ENCODE peak calls at places on chromosome 20, in nine cellular contexts. N is adrenal gland, G is astrocyte of the spinal cord, Z is nephron progenitor cell, B is A673, E is body of pancreas, L is fibroblast of mammary gland, H is AG10803, J is H9. U is an unnamed sample.
A peak's percentile ranks its signal among the peaks of the same experiment; 100 is the strongest.

GRCh38 chr20:145877-146276 is 3.5 kb downstream of the DEFB126 start:
- DNase-seq in N (no peak), G (no peak), Z (no peak), B (no peak), E (no peak), L (no peak), H (no peak), J (no peak), U (no peak)

GRCh38 chr20:18001131-18001921 is 32.5 kb downstream of the MGME1 start:
- DNase-seq in N (peak; percentile 88), G (peak; percentile 79), Z (no peak), B (no peak), E (peak; percentile 60), L (peak; percentile 97), H (peak; percentile 90), J (no peak), U (peak; percentile 0)

GRCh38 chr20:45017859-45018258 is 51.5 kb downstream of the STK4 start:
- DNase-seq in N (no peak), G (peak; percentile 62), Z (no peak), B (no peak), E (no peak), L (no peak), H (peak; percentile 87), J (no peak), U (no peak)

GRCh38 chr20:54681869-54682268 is 206.5 kb downstream of the DOK5 start:
- DNase-seq in N (no peak), G (no peak), Z (no peak), B (no peak), E (no peak), L (no peak), H (no peak), J (no peak), U (no peak)

GRCh38 chr20:62258499-62259293 is 20.4 kb downstream of the OSBPL2 start:
- DNase-seq in N (peak; percentile 76), G (peak; percentile 74), Z (no peak), B (no peak), E (no peak), L (peak; percentile 87), H (peak; percentile 84), J (no peak), U (no peak)

GRCh38 chr20:45963059-45964011 is 8.7 kb downstream of the ZNF335 start:
- DNase-seq in N (peak; percentile 27), G (peak; percentile 45), Z (no peak), B (peak; percentile 54), E (peak; percentile 47), L (peak; percentile 59), H (peak; percentile 34), J (peak; percentile 41), U (peak; percentile 34)

GRCh38 chr20:58945967-58946631 is 35.0 kb upstream of the NELFCD start:
- DNase-seq in N (no peak), G (no peak), Z (no peak), B (no peak), E (no peak), L (no peak), H (no peak), J (no peak), U (no peak)

GRCh38 chr20:46232575-46232974 is 75.7 kb downstream of the CDH22 start:
- DNase-seq in N (no peak), G (no peak), Z (no peak), B (no peak), E (no peak), L (no peak), H (no peak), J (no peak), U (no peak)

GRCh38 chr20:64063389-64064144 is 569 bp downstream of the TCEA2 start:
- DNase-seq in N (peak; percentile 55), G (no peak), Z (peak; percentile 67), B (peak; percentile 52), E (no peak), L (no peak), H (no peak), J (no peak), U (peak; percentile 56)

GRCh38 chr20:47950103-47950502 is 164.8 kb upstream of the SULF2 start:
- DNase-seq in N (peak; percentile 48), G (no peak), Z (no peak), B (peak; percentile 63), E (peak; percentile 36), L (peak; percentile 46), H (peak; percentile 48), J (no peak), U (peak; percentile 80)
- TF ChIP-seq CTCF in N (no peak), G (no peak), Z (no peak), B (no peak), E (no peak), L (no peak), H (no peak), J (no peak), U (no peak)

DNA sequence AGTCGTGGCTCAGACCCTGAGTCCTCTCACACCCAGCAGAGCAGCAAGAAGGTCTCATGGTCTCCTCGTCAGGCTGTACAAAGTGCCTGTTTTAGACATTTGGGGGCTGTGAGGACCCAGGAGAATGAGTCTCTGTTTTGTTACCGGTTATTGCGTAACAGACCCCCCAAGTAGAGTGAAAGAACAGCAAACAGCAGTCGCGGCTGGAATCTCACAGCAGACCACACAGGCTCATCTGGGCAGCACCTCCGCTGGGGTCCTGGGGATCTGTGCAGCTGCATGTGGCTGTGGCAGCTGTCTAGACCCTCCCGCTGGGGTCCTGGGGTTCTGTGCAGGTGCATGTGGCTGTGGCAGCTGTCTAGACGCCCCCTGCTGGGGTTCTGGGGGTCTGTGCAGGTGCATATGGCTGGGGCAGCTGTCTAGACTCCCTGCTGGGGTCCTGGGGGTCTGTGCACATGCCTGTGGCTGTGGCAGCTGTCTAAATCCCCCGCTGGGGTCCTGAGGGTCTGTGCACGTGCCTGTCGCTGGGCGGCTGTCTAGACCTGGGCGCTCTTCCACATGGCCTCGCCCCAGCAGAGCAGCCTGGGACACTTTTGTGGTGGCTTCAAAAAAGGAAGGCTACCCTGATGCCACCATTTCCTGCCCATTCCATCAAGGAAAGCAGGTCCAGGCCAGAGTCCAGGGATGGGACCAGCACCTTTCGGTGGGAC is 24.7 kb downstream of the ENTPD6 start:
- DNase-seq in N (no peak), G (peak; percentile 70), Z (no peak), B (no peak), E (no peak), L (peak; percentile 20), H (no peak), J (no peak), U (no peak)
- TF ChIP-seq CTCF in N (no peak), G (no peak), Z (no peak), B (peak; percentile 40), E (no peak), L (no peak), H (peak; percentile 26), J (peak; percentile 47), U (no peak)

DNA sequence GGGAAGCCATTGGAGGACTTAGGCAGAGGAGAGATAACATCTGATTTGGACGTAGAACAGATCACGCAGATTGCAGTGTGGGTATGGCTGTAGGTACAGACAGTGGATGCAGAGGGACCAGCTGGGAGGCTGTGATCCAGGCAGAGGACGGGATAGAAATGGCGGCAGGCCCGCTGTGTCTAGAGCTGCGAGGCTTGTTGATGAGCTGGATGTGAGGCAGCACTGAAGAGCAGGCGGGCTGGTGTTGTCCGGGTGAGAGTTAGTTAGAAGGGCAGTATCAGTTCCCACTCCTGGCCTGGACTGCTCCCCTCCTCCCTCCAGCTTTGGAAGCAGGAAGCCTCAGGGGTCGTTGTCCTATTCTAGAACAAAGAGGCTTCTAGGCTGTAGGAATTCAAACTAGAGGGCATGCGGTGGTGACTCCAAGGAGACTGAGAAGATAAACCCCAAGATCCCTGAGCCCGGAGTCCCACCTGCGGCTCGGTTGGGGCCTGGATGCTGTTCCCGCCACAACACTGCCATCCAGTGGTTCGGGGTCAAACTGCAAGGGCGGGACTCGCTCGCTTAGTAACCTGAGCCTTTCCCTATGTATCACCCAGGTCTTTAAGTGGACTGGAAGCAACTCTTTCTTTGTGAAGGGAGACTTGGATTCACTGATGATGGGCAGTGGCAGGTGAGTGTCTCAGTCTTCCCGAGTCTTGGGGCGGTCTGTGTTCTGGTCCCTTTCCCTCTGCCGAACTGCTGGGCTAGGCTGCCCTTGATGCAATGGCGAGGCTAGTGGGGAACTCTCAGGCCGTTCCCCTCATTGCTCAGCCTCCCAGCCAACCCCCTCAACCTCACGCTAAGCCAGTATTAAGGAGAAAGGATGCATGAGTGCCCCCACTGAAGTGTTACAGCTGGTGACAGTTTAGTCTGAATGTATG is 11.2 kb downstream of the TLDC2 start:
- DNase-seq in N (peak; percentile 81), G (peak; percentile 78), Z (peak; percentile 93), B (peak; percentile 88), E (peak; percentile 88), L (peak; percentile 81), H (peak; percentile 62), J (peak; percentile 94), U (peak; percentile 97)
- TF ChIP-seq CTCF in N (peak; percentile 92), G (peak; percentile 98), Z (peak; percentile 96), B (peak; percentile 97), E (peak; percentile 95), L (peak; percentile 96), H (peak; percentile 97), J (peak; percentile 98), U (peak; percentile 98)

DNA sequence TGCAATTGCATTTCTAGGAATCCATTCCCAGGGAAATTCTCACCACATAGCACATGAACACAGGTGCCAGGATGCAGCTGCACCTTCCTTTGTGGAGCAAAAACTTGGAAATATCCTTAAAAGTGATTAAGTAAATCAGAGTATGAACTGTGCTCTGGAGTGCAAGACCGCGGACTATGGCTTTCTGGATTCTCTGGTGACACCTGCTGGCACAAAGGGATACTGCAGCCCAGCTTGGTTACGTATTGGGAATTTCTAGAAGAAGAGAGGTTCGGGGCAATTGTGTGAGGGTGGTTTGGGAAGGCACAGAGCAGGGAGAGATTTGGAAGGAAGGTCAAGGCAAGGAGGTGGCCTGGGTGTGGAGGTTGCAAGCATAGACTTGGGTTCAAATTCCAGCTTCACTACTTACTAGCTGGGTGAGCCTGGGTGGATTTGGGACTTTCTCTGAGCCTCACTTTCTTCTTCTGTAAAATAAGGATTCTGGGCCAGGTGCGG is 15.9 kb upstream of the PEDS1 start:
- DNase-seq in N (peak; percentile 72), G (peak; percentile 81), Z (peak; percentile 80), B (peak; percentile 86), E (peak; percentile 91), L (peak; percentile 83), H (peak; percentile 70), J (peak; percentile 87), U (peak; percentile 91)
- TF ChIP-seq CTCF in N (peak; percentile 98), G (peak; percentile 97), Z (peak; percentile 87), B (peak; percentile 97), E (peak; percentile 97), L (peak; percentile 99), H (peak; percentile 99), J (peak; percentile 95), U (peak; percentile 99)

GRCh38 chr20:35001596-35002362 is 46.1 kb downstream of the MYH7B start:
- DNase-seq in N (no peak), G (no peak), Z (no peak), B (no peak), E (no peak), L (no peak), H (no peak), J (no peak), U (no peak)
- TF ChIP-seq CTCF in N (no peak), G (peak; percentile 38), Z (peak; percentile 19), B (peak; percentile 41), E (no peak), L (peak; percentile 43), H (peak; percentile 10), J (peak; percentile 60), U (no peak)

U was measured in Calu3.